ENCODE peak calls at places on chromosome 19, in nine cellular contexts. One of them, this sample, is unnamed. For H3K27me3, the result is how much of the 10 kb centered on the place peaks cover.

GRCh38 chr19:6239401-6239844 is 40.4 kb downstream of the MLLT1 start:
- DNase-seq in pancreas: peak
- DNase-seq in astrocyte: peak
- DNase-seq in cardiac muscle cell: no peak
- DNase-seq in heart left ventricle: no peak
- DNase-seq in lower lobe of right lung: no peak
- DNase-seq in left lung: peak
- DNase-seq in SJSA1: no peak
- DNase-seq in adrenal gland: no peak
- DNase-seq in this sample: peak

GRCh38 chr19:10291554-10292205 is 1.9 kb downstream of the ICAM5 start:
- DNase-seq in astrocyte: no peak
- DNase-seq in left lung: no peak
- DNase-seq in heart left ventricle: no peak
- DNase-seq in lower lobe of right lung: no peak
- DNase-seq in cardiac muscle cell: no peak
- DNase-seq in SJSA1: peak
- DNase-seq in adrenal gland: no peak
- DNase-seq in pancreas: peak
- DNase-seq in this sample: no peak

GRCh38 chr19:18108897-18109296 is 11.3 kb downstream of the MAST3 start:
- DNase-seq in cardiac muscle cell: no peak
- DNase-seq in astrocyte: no peak
- DNase-seq in adrenal gland: no peak
- DNase-seq in lower lobe of right lung: no peak
- DNase-seq in pancreas: no peak
- DNase-seq in heart left ventricle: no peak
- DNase-seq in left lung: no peak
- DNase-seq in SJSA1: no peak
- DNase-seq in this sample: no peak

GRCh38 chr19:42352216-42352892 is 26.9 kb downstream of the MEGF8 start:
- DNase-seq in adrenal gland: no peak
- DNase-seq in pancreas: no peak
- DNase-seq in astrocyte: no peak
- DNase-seq in lower lobe of right lung: no peak
- DNase-seq in heart left ventricle: no peak
- DNase-seq in SJSA1: no peak
- DNase-seq in left lung: no peak
- DNase-seq in cardiac muscle cell: no peak
- DNase-seq in this sample: no peak

GRCh38 chr19:6012416-6013170 is 34.7 kb upstream of the RANBP3 start:
- DNase-seq in adrenal gland: no peak
- DNase-seq in astrocyte: no peak
- DNase-seq in pancreas: peak
- DNase-seq in left lung: peak
- DNase-seq in SJSA1: no peak
- DNase-seq in cardiac muscle cell: no peak
- DNase-seq in heart left ventricle: no peak
- DNase-seq in lower lobe of right lung: peak
- DNase-seq in this sample: no peak

GRCh38 chr19:50728084-50728737 is 5.0 kb downstream of the CLEC11A start:
- DNase-seq in SJSA1: no peak
- DNase-seq in heart left ventricle: peak
- DNase-seq in cardiac muscle cell: peak
- DNase-seq in astrocyte: no peak
- DNase-seq in lower lobe of right lung: peak
- DNase-seq in pancreas: no peak
- DNase-seq in left lung: peak
- DNase-seq in adrenal gland: peak
- DNase-seq in this sample: peak

GRCh38 chr19:16463991-16464575 is 7.7 kb downstream of the EPS15L1 start:
- DNase-seq in left lung: no peak
- DNase-seq in cardiac muscle cell: peak
- DNase-seq in lower lobe of right lung: no peak
- DNase-seq in SJSA1: no peak
- DNase-seq in pancreas: no peak
- DNase-seq in heart left ventricle: no peak
- DNase-seq in astrocyte: peak
- DNase-seq in adrenal gland: peak
- DNase-seq in this sample: no peak

GRCh38 chr19:45528744-45529453 is 21.6 kb downstream of the VASP start:
- DNase-seq in astrocyte: no peak
- DNase-seq in adrenal gland: peak
- DNase-seq in left lung: peak
- DNase-seq in heart left ventricle: peak
- DNase-seq in SJSA1: no peak
- DNase-seq in lower lobe of right lung: peak
- DNase-seq in cardiac muscle cell: peak
- DNase-seq in pancreas: peak
- DNase-seq in this sample: no peak

DNA sequence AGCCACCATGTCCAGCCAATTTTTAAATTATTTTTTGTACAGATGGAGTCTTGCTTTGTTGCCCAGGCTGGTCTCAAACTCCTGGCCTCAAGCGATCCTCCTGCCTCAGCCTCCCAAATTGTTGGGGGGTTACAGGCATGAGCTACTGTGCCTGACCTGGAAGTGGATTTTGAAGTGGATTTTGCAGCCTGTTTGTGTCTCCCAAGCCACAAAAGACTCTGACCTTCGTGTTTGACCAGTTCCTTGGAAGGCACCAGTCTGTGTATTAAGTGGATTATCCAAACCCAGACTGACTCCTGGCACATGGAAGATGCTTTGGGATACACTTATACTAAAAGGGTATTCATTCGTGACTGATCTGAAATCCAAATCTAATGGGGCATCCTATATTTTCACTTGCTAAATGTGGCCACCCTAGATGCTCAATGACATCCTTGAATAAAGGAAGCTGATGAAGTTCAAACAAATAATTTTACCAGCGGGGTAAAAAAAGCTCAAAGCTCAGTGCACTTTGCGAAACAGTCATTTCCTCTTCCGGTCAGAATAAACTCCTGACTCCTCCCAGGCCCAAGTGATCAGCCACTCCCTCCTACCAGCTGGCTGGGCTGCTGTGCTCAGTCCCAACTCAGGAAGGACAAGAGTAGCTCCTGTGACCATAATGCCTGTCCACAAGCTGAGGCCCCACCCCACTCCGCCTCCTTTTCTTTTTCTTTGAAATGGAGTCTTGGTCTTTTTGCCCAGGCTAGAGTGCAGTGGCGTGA is 32.6 kb upstream of the GATAD2A start:
- DNase-seq in astrocyte: no peak
- DNase-seq in cardiac muscle cell: no peak
- DNase-seq in heart left ventricle: peak
- DNase-seq in adrenal gland: peak
- DNase-seq in pancreas: no peak
- DNase-seq in SJSA1: peak
- DNase-seq in lower lobe of right lung: peak
- DNase-seq in left lung: peak
- DNase-seq in this sample: peak
- H3K27ac ChIP-seq in astrocyte: no peak
- H3K27ac ChIP-seq in cardiac muscle cell: no peak
- H3K27ac ChIP-seq in heart left ventricle: peak
- H3K27ac ChIP-seq in adrenal gland: peak
- H3K27ac ChIP-seq in pancreas: no peak
- H3K27ac ChIP-seq in SJSA1: peak
- H3K27ac ChIP-seq in lower lobe of right lung: peak
- H3K27ac ChIP-seq in left lung: peak
- H3K27ac ChIP-seq in this sample: peak

GRCh38 chr19:55173717-55174409 is 6.2 kb downstream of the SYT5 start:
- DNase-seq in SJSA1: peak
- DNase-seq in astrocyte: no peak
- DNase-seq in left lung: no peak
- DNase-seq in pancreas: no peak
- DNase-seq in adrenal gland: peak
- DNase-seq in heart left ventricle: peak
- DNase-seq in lower lobe of right lung: no peak
- DNase-seq in cardiac muscle cell: peak
- DNase-seq in this sample: peak

GRCh38 chr19:55172741-55173140 is 6.3 kb upstream of the DNAAF3 start:
- DNase-seq in pancreas: no peak
- DNase-seq in SJSA1: peak
- DNase-seq in heart left ventricle: no peak
- DNase-seq in left lung: no peak
- DNase-seq in cardiac muscle cell: no peak
- DNase-seq in lower lobe of right lung: no peak
- DNase-seq in adrenal gland: no peak
- DNase-seq in astrocyte: peak
- DNase-seq in this sample: no peak

GRCh38 chr19:55173186-55173716 is 6.8 kb upstream of the DNAAF3 start:
- DNase-seq in cardiac muscle cell: no peak
- DNase-seq in lower lobe of right lung: no peak
- DNase-seq in astrocyte: no peak
- DNase-seq in adrenal gland: no peak
- DNase-seq in pancreas: no peak
- DNase-seq in heart left ventricle: no peak
- DNase-seq in left lung: no peak
- DNase-seq in SJSA1: no peak
- DNase-seq in this sample: no peak

GRCh38 chr19:55169136-55169535 is 2.7 kb upstream of the DNAAF3 start:
- DNase-seq in left lung: no peak
- DNase-seq in astrocyte: no peak
- DNase-seq in heart left ventricle: no peak
- DNase-seq in pancreas: no peak
- DNase-seq in adrenal gland: no peak
- DNase-seq in cardiac muscle cell: no peak
- DNase-seq in lower lobe of right lung: no peak
- DNase-seq in SJSA1: no peak
- DNase-seq in this sample: no peak

GRCh38 chr19:55171440-55171839 is 5.0 kb upstream of the DNAAF3 start:
- DNase-seq in heart left ventricle: no peak
- DNase-seq in SJSA1: no peak
- DNase-seq in lower lobe of right lung: no peak
- DNase-seq in adrenal gland: no peak
- DNase-seq in pancreas: no peak
- DNase-seq in astrocyte: no peak
- DNase-seq in left lung: no peak
- DNase-seq in cardiac muscle cell: no peak
- DNase-seq in this sample: no peak
- H3K27me3 ChIP-seq in heart left ventricle: half or more
- H3K27me3 ChIP-seq in SJSA1: under half
- H3K27me3 ChIP-seq in lower lobe of right lung: half or more
- H3K27me3 ChIP-seq in adrenal gland: under half
- H3K27me3 ChIP-seq in pancreas: under half
- H3K27me3 ChIP-seq in astrocyte: under half
- H3K27me3 ChIP-seq in left lung: half or more
- H3K27me3 ChIP-seq in cardiac muscle cell: half or more
- H3K27me3 ChIP-seq in this sample: half or more

DNA sequence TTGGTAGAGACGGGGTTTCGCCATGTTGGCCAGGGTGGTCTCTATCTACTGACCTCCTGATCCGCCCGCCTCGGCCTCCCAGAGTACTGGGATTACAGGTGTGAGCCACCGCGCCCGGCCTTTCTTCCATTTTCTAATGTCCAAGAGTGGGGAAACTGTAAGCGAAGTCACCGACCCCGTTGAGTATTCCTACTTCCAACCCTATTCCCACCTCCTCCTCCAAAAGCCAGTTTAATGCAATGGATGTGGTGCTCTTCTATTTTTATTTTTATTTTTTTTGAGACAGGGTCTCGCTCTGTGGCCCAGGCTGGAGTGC is 449 bp downstream of the RNU6-9 start:
- DNase-seq in lower lobe of right lung: no peak
- DNase-seq in heart left ventricle: no peak
- DNase-seq in cardiac muscle cell: no peak
- DNase-seq in left lung: no peak
- DNase-seq in adrenal gland: no peak
- DNase-seq in pancreas: no peak
- DNase-seq in SJSA1: no peak
- DNase-seq in astrocyte: no peak
- DNase-seq in this sample: no peak
- H3K4me3 ChIP-seq in lower lobe of right lung: peak
- H3K4me3 ChIP-seq in heart left ventricle: peak
- H3K4me3 ChIP-seq in cardiac muscle cell: peak
- H3K4me3 ChIP-seq in left lung: no peak
- H3K4me3 ChIP-seq in adrenal gland: peak
- H3K4me3 ChIP-seq in pancreas: no peak
- H3K4me3 ChIP-seq in SJSA1: peak
- H3K4me3 ChIP-seq in astrocyte: no peak
- H3K4me3 ChIP-seq in this sample: peak

GRCh38 chr19:1410136-1410786 is 2.9 kb downstream of the DAZAP1 start:
- DNase-seq in left lung: peak
- DNase-seq in cardiac muscle cell: no peak
- DNase-seq in heart left ventricle: peak
- DNase-seq in adrenal gland: peak
- DNase-seq in pancreas: no peak
- DNase-seq in lower lobe of right lung: no peak
- DNase-seq in astrocyte: peak
- DNase-seq in SJSA1: no peak
- DNase-seq in this sample: no peak

GRCh38 chr19:1411255-1412191 is 4.1 kb downstream of the DAZAP1 start:
- DNase-seq in adrenal gland: peak
- DNase-seq in astrocyte: peak
- DNase-seq in left lung: peak
- DNase-seq in lower lobe of right lung: no peak
- DNase-seq in pancreas: no peak
- DNase-seq in SJSA1: no peak
- DNase-seq in cardiac muscle cell: no peak
- DNase-seq in heart left ventricle: peak
- DNase-seq in this sample: peak

GRCh38 chr19:1412323-1412923 is 5.0 kb downstream of the DAZAP1 start:
- DNase-seq in adrenal gland: no peak
- DNase-seq in heart left ventricle: peak
- DNase-seq in pancreas: no peak
- DNase-seq in SJSA1: no peak
- DNase-seq in astrocyte: no peak
- DNase-seq in lower lobe of right lung: no peak
- DNase-seq in left lung: peak
- DNase-seq in cardiac muscle cell: no peak
- DNase-seq in this sample: no peak

GRCh38 chr19:1409204-1410005 is 2.0 kb downstream of the DAZAP1 start:
- DNase-seq in cardiac muscle cell: no peak
- DNase-seq in SJSA1: no peak
- DNase-seq in left lung: peak
- DNase-seq in heart left ventricle: peak
- DNase-seq in pancreas: no peak
- DNase-seq in adrenal gland: peak
- DNase-seq in astrocyte: no peak
- DNase-seq in lower lobe of right lung: no peak
- DNase-seq in this sample: no peak

DNA sequence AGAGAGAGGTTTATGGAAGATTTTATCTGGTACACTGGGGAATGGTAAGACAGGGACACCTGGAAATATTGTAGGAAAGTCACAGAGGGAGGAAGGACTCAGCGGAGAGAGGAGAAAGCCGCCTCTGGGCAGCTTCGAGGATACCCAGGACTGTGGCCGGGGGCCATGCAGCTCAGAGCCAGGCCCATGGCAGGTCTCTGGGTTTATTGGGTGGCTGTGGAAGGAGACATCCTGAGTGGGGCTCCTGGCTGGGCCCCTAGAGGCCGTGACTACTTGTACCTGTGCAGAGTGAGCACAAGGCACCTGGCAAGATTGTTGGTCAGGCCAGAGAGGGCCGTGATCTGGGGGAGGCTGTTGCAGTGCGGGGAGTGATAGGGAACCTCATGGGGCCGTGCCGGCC is 3.4 kb downstream of the DAZAP1 start:
- DNase-seq in SJSA1: no peak
- DNase-seq in left lung: peak
- DNase-seq in pancreas: no peak
- DNase-seq in adrenal gland: no peak
- DNase-seq in cardiac muscle cell: no peak
- DNase-seq in heart left ventricle: peak
- DNase-seq in astrocyte: no peak
- DNase-seq in lower lobe of right lung: no peak
- DNase-seq in this sample: no peak
- H3K27ac ChIP-seq in SJSA1: no peak
- H3K27ac ChIP-seq in left lung: peak
- H3K27ac ChIP-seq in pancreas: no peak
- H3K27ac ChIP-seq in adrenal gland: peak
- H3K27ac ChIP-seq in cardiac muscle cell: no peak
- H3K27ac ChIP-seq in heart left ventricle: peak
- H3K27ac ChIP-seq in astrocyte: peak
- H3K27ac ChIP-seq in lower lobe of right lung: peak
- H3K27ac ChIP-seq in this sample: peak

This sample was measured in left ventricle myocardium inferior.